ENCODE peak calls at places on chromosomes 12 and 14, in eight cellular contexts. One of them, this sample, is unnamed.

GRCh38 chr12:53159195-53159834 is 21.2 kb upstream of the ZNF740 start:
- DNase-seq in aorta: peak
- DNase-seq in stimulated activated CD4-positive, alpha-beta T cell treated with anti-CD3 and anti-CD28 coated beads, Interleukin-1b, Interleukin-23, amount 100 ng/mL, for 24 hours: peak
- DNase-seq in memory B cell: peak
- DNase-seq in brain pericyte: no peak
- DNase-seq in right lobe of liver: peak
- DNase-seq in activated T-helper 2 cell treated with anti-CD3 and anti-CD28 coated beads, Interferon-gamma antibody, Interleukin-2, Interleukin-4, amounts not matched to agents 10 μg/mL and 5 μg/mL and 100 μg/mL, durations not matched to agents 14 hours and 24 hours and 36 hours: peak
- DNase-seq in activated naive CD8-positive, alpha-beta T cell treated with anti-CD3 and anti-CD28 coated beads, Interleukin-2, amount 50 U/mL, for 24 hours: peak
- DNase-seq in this sample: peak

GRCh38 chr12:116910645-116911449 is at the start of gene FBXW8:
- DNase-seq in activated naive CD8-positive, alpha-beta T cell treated with anti-CD3 and anti-CD28 coated beads, Interleukin-2, amount 50 U/mL, for 24 hours: peak
- DNase-seq in right lobe of liver: peak
- DNase-seq in activated T-helper 2 cell treated with anti-CD3 and anti-CD28 coated beads, Interferon-gamma antibody, Interleukin-2, Interleukin-4, amounts not matched to agents 10 μg/mL and 5 μg/mL and 100 μg/mL, durations not matched to agents 14 hours and 24 hours and 36 hours: peak
- DNase-seq in aorta: peak
- DNase-seq in memory B cell: peak
- DNase-seq in stimulated activated CD4-positive, alpha-beta T cell treated with anti-CD3 and anti-CD28 coated beads, Interleukin-1b, Interleukin-23, amount 100 ng/mL, for 24 hours: peak
- DNase-seq in brain pericyte: peak
- DNase-seq in this sample: peak

GRCh38 chr14:70901218-70901772 is 6.0 kb upstream of the PCNX1 start:
- DNase-seq in activated naive CD8-positive, alpha-beta T cell treated with anti-CD3 and anti-CD28 coated beads, Interleukin-2, amount 50 U/mL, for 24 hours: no peak
- DNase-seq in activated T-helper 2 cell treated with anti-CD3 and anti-CD28 coated beads, Interferon-gamma antibody, Interleukin-2, Interleukin-4, amounts not matched to agents 10 μg/mL and 5 μg/mL and 100 μg/mL, durations not matched to agents 14 hours and 24 hours and 36 hours: no peak
- DNase-seq in right lobe of liver: no peak
- DNase-seq in stimulated activated CD4-positive, alpha-beta T cell treated with anti-CD3 and anti-CD28 coated beads, Interleukin-1b, Interleukin-23, amount 100 ng/mL, for 24 hours: no peak
- DNase-seq in aorta: no peak
- DNase-seq in memory B cell: no peak
- DNase-seq in brain pericyte: no peak
- DNase-seq in this sample: no peak

GRCh38 chr14:63454863-63455622 is 88.1 kb downstream of the PPP2R5E start:
- DNase-seq in aorta: no peak
- DNase-seq in activated naive CD8-positive, alpha-beta T cell treated with anti-CD3 and anti-CD28 coated beads, Interleukin-2, amount 50 U/mL, for 24 hours: no peak
- DNase-seq in memory B cell: no peak
- DNase-seq in brain pericyte: no peak
- DNase-seq in activated T-helper 2 cell treated with anti-CD3 and anti-CD28 coated beads, Interferon-gamma antibody, Interleukin-2, Interleukin-4, amounts not matched to agents 10 μg/mL and 5 μg/mL and 100 μg/mL, durations not matched to agents 14 hours and 24 hours and 36 hours: no peak
- DNase-seq in stimulated activated CD4-positive, alpha-beta T cell treated with anti-CD3 and anti-CD28 coated beads, Interleukin-1b, Interleukin-23, amount 100 ng/mL, for 24 hours: no peak
- DNase-seq in right lobe of liver: no peak
- DNase-seq in this sample: no peak

GRCh38 chr12:130026608-130027176 is 122.9 kb upstream of the TMEM132D start:
- DNase-seq in memory B cell: no peak
- DNase-seq in right lobe of liver: peak
- DNase-seq in activated naive CD8-positive, alpha-beta T cell treated with anti-CD3 and anti-CD28 coated beads, Interleukin-2, amount 50 U/mL, for 24 hours: peak
- DNase-seq in aorta: no peak
- DNase-seq in stimulated activated CD4-positive, alpha-beta T cell treated with anti-CD3 and anti-CD28 coated beads, Interleukin-1b, Interleukin-23, amount 100 ng/mL, for 24 hours: peak
- DNase-seq in brain pericyte: no peak
- DNase-seq in activated T-helper 2 cell treated with anti-CD3 and anti-CD28 coated beads, Interferon-gamma antibody, Interleukin-2, Interleukin-4, amounts not matched to agents 10 μg/mL and 5 μg/mL and 100 μg/mL, durations not matched to agents 14 hours and 24 hours and 36 hours: no peak
- DNase-seq in this sample: no peak

GRCh38 chr12:106682594-106683234 is 91.8 kb upstream of the RIC8B start:
- DNase-seq in activated naive CD8-positive, alpha-beta T cell treated with anti-CD3 and anti-CD28 coated beads, Interleukin-2, amount 50 U/mL, for 24 hours: no peak
- DNase-seq in brain pericyte: no peak
- DNase-seq in right lobe of liver: no peak
- DNase-seq in stimulated activated CD4-positive, alpha-beta T cell treated with anti-CD3 and anti-CD28 coated beads, Interleukin-1b, Interleukin-23, amount 100 ng/mL, for 24 hours: no peak
- DNase-seq in aorta: no peak
- DNase-seq in activated T-helper 2 cell treated with anti-CD3 and anti-CD28 coated beads, Interferon-gamma antibody, Interleukin-2, Interleukin-4, amounts not matched to agents 10 μg/mL and 5 μg/mL and 100 μg/mL, durations not matched to agents 14 hours and 24 hours and 36 hours: no peak
- DNase-seq in memory B cell: no peak
- DNase-seq in this sample: peak

GRCh38 chr14:63248211-63248610 is 44.0 kb downstream of the RHOJ start:
- DNase-seq in stimulated activated CD4-positive, alpha-beta T cell treated with anti-CD3 and anti-CD28 coated beads, Interleukin-1b, Interleukin-23, amount 100 ng/mL, for 24 hours: no peak
- DNase-seq in right lobe of liver: no peak
- DNase-seq in activated T-helper 2 cell treated with anti-CD3 and anti-CD28 coated beads, Interferon-gamma antibody, Interleukin-2, Interleukin-4, amounts not matched to agents 10 μg/mL and 5 μg/mL and 100 μg/mL, durations not matched to agents 14 hours and 24 hours and 36 hours: no peak
- DNase-seq in aorta: no peak
- DNase-seq in memory B cell: no peak
- DNase-seq in activated naive CD8-positive, alpha-beta T cell treated with anti-CD3 and anti-CD28 coated beads, Interleukin-2, amount 50 U/mL, for 24 hours: no peak
- DNase-seq in brain pericyte: no peak
- DNase-seq in this sample: no peak

GRCh38 chr12:91098942-91099341 is 12.4 kb downstream of the LUM start:
- DNase-seq in aorta: no peak
- DNase-seq in memory B cell: no peak
- DNase-seq in right lobe of liver: no peak
- DNase-seq in activated T-helper 2 cell treated with anti-CD3 and anti-CD28 coated beads, Interferon-gamma antibody, Interleukin-2, Interleukin-4, amounts not matched to agents 10 μg/mL and 5 μg/mL and 100 μg/mL, durations not matched to agents 14 hours and 24 hours and 36 hours: no peak
- DNase-seq in brain pericyte: peak
- DNase-seq in stimulated activated CD4-positive, alpha-beta T cell treated with anti-CD3 and anti-CD28 coated beads, Interleukin-1b, Interleukin-23, amount 100 ng/mL, for 24 hours: no peak
- DNase-seq in activated naive CD8-positive, alpha-beta T cell treated with anti-CD3 and anti-CD28 coated beads, Interleukin-2, amount 50 U/mL, for 24 hours: no peak
- DNase-seq in this sample: no peak

GRCh38 chr14:68548194-68549056 is 244.4 kb downstream of the ZFP36L1 start:
- DNase-seq in brain pericyte: peak
- DNase-seq in aorta: peak
- DNase-seq in activated naive CD8-positive, alpha-beta T cell treated with anti-CD3 and anti-CD28 coated beads, Interleukin-2, amount 50 U/mL, for 24 hours: no peak
- DNase-seq in memory B cell: no peak
- DNase-seq in activated T-helper 2 cell treated with anti-CD3 and anti-CD28 coated beads, Interferon-gamma antibody, Interleukin-2, Interleukin-4, amounts not matched to agents 10 μg/mL and 5 μg/mL and 100 μg/mL, durations not matched to agents 14 hours and 24 hours and 36 hours: no peak
- DNase-seq in right lobe of liver: no peak
- DNase-seq in stimulated activated CD4-positive, alpha-beta T cell treated with anti-CD3 and anti-CD28 coated beads, Interleukin-1b, Interleukin-23, amount 100 ng/mL, for 24 hours: no peak
- DNase-seq in this sample: no peak

GRCh38 chr14:34684578-34684977 is 29.8 kb downstream of the CFL2 start:
- DNase-seq in brain pericyte: no peak
- DNase-seq in activated T-helper 2 cell treated with anti-CD3 and anti-CD28 coated beads, Interferon-gamma antibody, Interleukin-2, Interleukin-4, amounts not matched to agents 10 μg/mL and 5 μg/mL and 100 μg/mL, durations not matched to agents 14 hours and 24 hours and 36 hours: no peak
- DNase-seq in aorta: no peak
- DNase-seq in memory B cell: no peak
- DNase-seq in activated naive CD8-positive, alpha-beta T cell treated with anti-CD3 and anti-CD28 coated beads, Interleukin-2, amount 50 U/mL, for 24 hours: no peak
- DNase-seq in right lobe of liver: no peak
- DNase-seq in stimulated activated CD4-positive, alpha-beta T cell treated with anti-CD3 and anti-CD28 coated beads, Interleukin-1b, Interleukin-23, amount 100 ng/mL, for 24 hours: no peak
- DNase-seq in this sample: no peak

GRCh38 chr12:67077617-67078016 is 191.5 kb upstream of the CAND1 start:
- DNase-seq in activated naive CD8-positive, alpha-beta T cell treated with anti-CD3 and anti-CD28 coated beads, Interleukin-2, amount 50 U/mL, for 24 hours: no peak
- DNase-seq in activated T-helper 2 cell treated with anti-CD3 and anti-CD28 coated beads, Interferon-gamma antibody, Interleukin-2, Interleukin-4, amounts not matched to agents 10 μg/mL and 5 μg/mL and 100 μg/mL, durations not matched to agents 14 hours and 24 hours and 36 hours: no peak
- DNase-seq in aorta: no peak
- DNase-seq in right lobe of liver: no peak
- DNase-seq in brain pericyte: no peak
- DNase-seq in stimulated activated CD4-positive, alpha-beta T cell treated with anti-CD3 and anti-CD28 coated beads, Interleukin-1b, Interleukin-23, amount 100 ng/mL, for 24 hours: no peak
- DNase-seq in memory B cell: no peak
- DNase-seq in this sample: no peak

GRCh38 chr12:16189849-16190248 is 87.6 kb downstream of the SLC15A5 start:
- DNase-seq in brain pericyte: no peak
- DNase-seq in activated naive CD8-positive, alpha-beta T cell treated with anti-CD3 and anti-CD28 coated beads, Interleukin-2, amount 50 U/mL, for 24 hours: no peak
- DNase-seq in right lobe of liver: no peak
- DNase-seq in aorta: no peak
- DNase-seq in activated T-helper 2 cell treated with anti-CD3 and anti-CD28 coated beads, Interferon-gamma antibody, Interleukin-2, Interleukin-4, amounts not matched to agents 10 μg/mL and 5 μg/mL and 100 μg/mL, durations not matched to agents 14 hours and 24 hours and 36 hours: no peak
- DNase-seq in stimulated activated CD4-positive, alpha-beta T cell treated with anti-CD3 and anti-CD28 coated beads, Interleukin-1b, Interleukin-23, amount 100 ng/mL, for 24 hours: no peak
- DNase-seq in memory B cell: no peak
- DNase-seq in this sample: no peak